ENCODE peak calls at places on chromosomes 6 and 20, in four cellular contexts. T, G, Y and B are unnamed samples.

GRCh38 chr20:63829943-63830820 is 882 bp downstream of the ZBTB46 start:
- DNase-seq in Y (no peak), T (no peak), G (peak; percentile 50), B (peak; percentile 51)

GRCh38 chr6:131167773-131168172 is 32.5 kb downstream of the AKAP7 start:
- DNase-seq in Y (no peak), G (no peak), T (no peak), B (no peak)

GRCh38 chr6:45946352-45946751 is 69.3 kb downstream of the CLIC5 start:
- DNase-seq in G (peak; percentile 45), T (peak; percentile 25), Y (no peak), B (peak; percentile 43)

GRCh38 chr6:97947841-97948240 is 664.8 kb upstream of the MMS22L start:
- DNase-seq in G (no peak), T (peak; percentile 1), Y (no peak), B (no peak)

GRCh38 chr6:7086488-7086887 is 21.3 kb upstream of the RREB1 start:
- DNase-seq in Y (no peak), T (no peak), G (no peak), B (no peak)

GRCh38 chr20:36950432-36951197 is 893 bp downstream of the SAMHD1 start:
- DNase-seq in T (no peak), G (peak; percentile 25), Y (no peak), B (peak; percentile 42)

GRCh38 chr20:60600036-60600435 is 641.8 kb downstream of the CDH26 start:
- DNase-seq in T (no peak), Y (no peak), G (peak; percentile 20), B (no peak)

GRCh38 chr6:126040826-126041225 is 54.5 kb downstream of the TRMT11 start:
- DNase-seq in Y (no peak), T (peak; percentile 24), G (no peak), B (no peak)

GRCh38 chr20:3400260-3401155 is 7.0 kb downstream of the DNAAF9 start:
- DNase-seq in T (no peak), G (no peak), Y (no peak), B (no peak)

GRCh38 chr6:35491558-35492541 is 5.0 kb downstream of the TEAD3 start:
- DNase-seq in T (no peak), G (no peak), Y (no peak), B (no peak)

GRCh38 chr20:50111829-50112495 is 988 bp downstream of the UBE2V1 start:
- DNase-seq in T (no peak), Y (no peak), G (no peak), B (no peak)

GRCh38 chr20:7420345-7420744 is 519.9 kb downstream of the HAO1 start:
- DNase-seq in G (no peak), Y (no peak), T (no peak), B (no peak)

GRCh38 chr6:105326216-105326615 is 76.7 kb downstream of the PREP start:
- DNase-seq in Y (no peak), G (no peak), T (peak; percentile 52), B (no peak)

GRCh38 chr20:10522328-10522727 is 87.2 kb downstream of the SLX4IP start:
- DNase-seq in G (no peak), Y (no peak), T (no peak), B (no peak)

GRCh38 chr20:9375221-9375681 is 139.1 kb upstream of the LAMP5 start:
- DNase-seq in Y (no peak), T (no peak), G (no peak), B (no peak)

GRCh38 chr6:89689732-89690131 is 51.2 kb upstream of the LYRM2 start:
- DNase-seq in T (no peak), Y (no peak), G (peak; percentile 49), B (no peak)

GRCh38 chr6:99458319-99458718 is 33.2 kb upstream of the PNISR start:
- DNase-seq in Y (peak; percentile 12), T (peak; percentile 47), G (no peak), B (peak; percentile 30)

GRCh38 chr6:107113460-107114212 is 1.7 kb downstream of the BEND3 start:
- DNase-seq in G (no peak), T (no peak), Y (no peak), B (no peak)

GRCh38 chr6:7313505-7314165 is 636 bp upstream of the SSR1 start:
- DNase-seq in T (no peak), Y (no peak), G (no peak), B (no peak)

GRCh38 chr20:19934792-19935491 is 82.2 kb upstream of the NAA20 start:
- DNase-seq in G (no peak), T (no peak), Y (no peak), B (no peak)

GRCh38 chr6:80210618-80211017 is 104.1 kb downstream of the BCKDHB start:
- DNase-seq in Y (no peak), G (no peak), T (no peak), B (no peak)

DNA sequence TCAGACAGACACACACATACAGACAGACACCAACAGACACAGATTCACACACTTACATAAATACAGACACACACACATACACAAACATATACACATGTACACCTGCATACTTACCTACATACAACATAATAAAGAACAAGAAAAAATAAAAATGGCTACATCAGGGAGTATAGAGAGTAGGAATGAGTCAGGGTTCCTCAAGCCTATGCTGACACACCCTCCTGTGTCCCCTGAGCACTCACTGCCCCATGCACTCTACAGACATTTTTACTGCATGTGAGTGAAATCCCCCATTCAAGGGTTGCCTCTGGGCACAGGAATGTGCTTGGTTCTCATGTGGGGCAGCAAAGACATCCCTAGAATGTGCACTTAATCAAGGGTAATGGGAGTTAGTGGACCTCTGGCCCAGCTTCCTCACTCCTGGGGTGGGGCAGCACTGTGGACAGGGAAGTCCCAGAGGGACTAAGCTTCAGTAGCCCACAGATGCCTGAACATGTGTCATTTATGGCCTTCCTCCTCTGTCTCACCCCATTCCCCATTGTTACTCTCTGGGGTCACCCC is 185.9 kb upstream of the FOXA2 start:
- DNase-seq in G (no peak), Y (no peak), T (no peak), B (no peak)
- TF ChIP-seq ELF4 in G (no peak), Y (no peak), T (no peak), B (no peak)

GRCh38 chr6:42726026-42726425 is 3.6 kb upstream of the PRPH2 start:
- DNase-seq in G (no peak), T (no peak), Y (no peak), B (no peak)

GRCh38 chr6:42726485-42727083 is 4.2 kb upstream of the PRPH2 start:
- DNase-seq in G (peak; percentile 58), Y (peak; percentile 89), T (peak; percentile 84), B (peak; percentile 76)

GRCh38 chr6:42727084-42727601 is 4.7 kb upstream of the PRPH2 start:
- DNase-seq in Y (no peak), T (no peak), G (peak; percentile 18), B (no peak)

GRCh38 chr6:42722497-42722896 is at the start of gene PRPH2:
- DNase-seq in Y (no peak), T (no peak), G (no peak), B (no peak)

GRCh38 chr6:42724825-42725224 is 2.4 kb upstream of the PRPH2 start:
- DNase-seq in Y (no peak), G (no peak), T (no peak), B (no peak)
- TF ChIP-seq ELF4 in Y (no peak), G (no peak), T (no peak), B (no peak)

DNA sequence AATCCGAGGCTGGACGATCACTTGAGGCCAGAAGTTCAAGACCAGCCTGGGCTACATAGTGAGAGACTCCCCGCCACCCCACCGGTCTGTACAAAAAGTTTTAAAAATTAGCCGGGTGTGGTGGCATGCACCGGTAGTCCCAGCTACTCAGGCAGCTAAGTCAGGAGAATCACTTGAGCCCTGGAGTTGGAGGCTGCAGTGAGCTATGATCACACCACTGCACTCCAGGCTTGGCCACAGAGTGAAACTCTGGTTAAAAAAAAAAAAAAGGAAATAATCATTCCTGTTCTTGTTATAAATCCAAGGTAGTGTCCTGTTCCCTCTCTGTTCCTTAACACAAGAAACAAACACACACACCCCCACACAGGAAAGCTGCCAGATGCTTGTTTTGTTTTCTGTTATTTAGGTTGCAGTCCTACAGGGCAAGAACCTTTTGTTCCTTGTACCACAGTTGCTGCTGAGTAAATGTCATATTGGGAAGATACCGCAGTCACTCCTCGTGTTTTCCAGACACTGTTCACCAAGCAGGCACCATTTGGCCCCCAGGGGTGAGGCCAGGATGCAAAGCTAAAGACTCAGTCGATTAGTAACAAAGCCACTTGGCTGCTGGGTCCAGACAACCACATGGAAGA is 28.9 kb downstream of the ASIP start:
- DNase-seq in G (no peak), Y (no peak), T (no peak), B (no peak)
- TF ChIP-seq ELF4 in G (no peak), Y (no peak), T (no peak), B (no peak)

DNA sequence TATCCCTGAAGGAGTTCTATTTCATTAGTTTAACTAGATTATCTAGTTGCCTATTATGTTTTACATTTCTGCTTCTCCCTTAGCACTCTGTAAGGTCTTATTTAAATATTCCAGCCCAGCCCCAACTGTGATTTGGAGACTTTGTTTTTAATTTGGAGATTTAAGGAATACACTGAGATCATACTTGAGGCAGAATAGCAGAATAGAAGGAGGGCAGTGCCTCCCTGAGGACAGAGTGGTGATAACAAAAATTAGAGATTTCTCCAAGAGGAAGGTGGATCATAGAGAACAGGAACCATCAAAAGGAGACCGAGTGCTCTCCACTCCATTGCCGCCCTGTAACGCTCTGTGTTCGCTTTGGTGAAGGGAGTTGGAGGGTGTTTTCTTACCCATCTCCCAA is 14.8 kb upstream of the CD164 start:
- DNase-seq in Y (peak; percentile 27), T (no peak), G (no peak), B (peak; percentile 20)
- TF ChIP-seq ELF4 in Y (no peak), T (no peak), G (no peak), B (no peak)

DNA sequence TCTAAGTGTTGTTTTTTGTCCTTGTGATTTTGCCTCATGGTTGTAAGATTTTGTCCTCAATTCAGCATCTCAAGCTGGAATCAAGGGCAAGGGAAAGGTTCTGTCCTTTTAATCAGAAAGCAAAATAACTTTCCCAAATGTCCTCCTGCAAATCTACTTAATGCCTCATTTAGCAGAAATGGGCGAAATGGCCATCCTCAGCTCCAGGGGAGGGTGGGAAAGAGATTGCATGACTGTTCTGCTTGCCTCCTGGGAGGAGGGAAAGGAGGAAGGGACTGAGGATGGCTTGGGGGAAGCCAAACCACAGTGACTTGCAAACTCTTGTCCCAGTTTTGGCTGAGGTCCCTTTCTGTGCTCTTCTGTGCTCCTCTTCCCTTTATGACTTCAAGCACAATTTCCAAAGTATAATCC is 43.4 kb downstream of the TNFAIP3 start:
- DNase-seq in Y (peak; percentile 61), T (no peak), G (no peak), B (no peak)
- TF ChIP-seq ELF4 in Y (peak; percentile 90), T (no peak), G (no peak), B (no peak)

GRCh38 chr6:137518584-137518983 is 24.4 kb upstream of the OLIG3 start:
- DNase-seq in T (no peak), Y (no peak), G (no peak), B (no peak)
- TF ChIP-seq ELF4 in T (no peak), Y (no peak), G (no peak), B (no peak)

GRCh38 chr20:12969071-12969669 is 39.6 kb upstream of the SPTLC3 start:
- DNase-seq in Y (no peak), T (peak; percentile 47), G (no peak), B (no peak)
- TF ChIP-seq ELF4 in Y (no peak), T (no peak), G (no peak), B (no peak)

DNA sequence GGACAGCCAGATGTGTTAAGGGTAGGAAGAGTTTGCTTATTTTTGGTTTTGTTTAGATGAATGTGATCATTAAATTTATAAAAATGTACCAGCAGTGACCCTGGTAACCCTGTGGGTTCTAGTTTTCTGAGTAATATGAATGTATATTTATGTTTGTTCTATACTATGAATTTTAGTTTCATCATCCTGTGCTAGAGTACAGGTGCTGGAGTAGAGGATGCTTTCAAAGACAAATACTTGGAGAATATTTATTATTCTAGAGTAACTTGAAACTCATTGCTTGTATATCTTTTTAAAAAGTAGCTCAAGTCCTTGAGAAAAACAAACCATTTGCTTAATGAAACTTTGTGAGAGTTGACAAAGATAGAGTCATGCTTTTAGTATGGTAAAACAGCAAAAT is 7.8 kb downstream of the LRRC1 start:
- DNase-seq in Y (no peak), T (no peak), G (no peak), B (no peak)
- TF ChIP-seq ELF4 in Y (no peak), T (no peak), G (no peak), B (no peak)

GRCh38 chr6:119446623-119447008 is 97.1 kb upstream of the MAN1A1 start:
- DNase-seq in G (no peak), T (no peak), Y (no peak), B (no peak)
- TF ChIP-seq ELF4 in G (no peak), T (no peak), Y (no peak), B (no peak)